ENCODE peak calls at places on chromosomes 3 and 15, in eight cellular contexts. E is CD4-positive, alpha-beta T cell; Y is left ventricle myocardium inferior; D is brain microvascular endothelial cell; C is A549; U is astrocyte; I is transverse colon; X is fibroblast of lung. P is an unnamed sample.

GRCh38 chr15:78925956-78926743 is 18.7 kb downstream of the CTSH start:
- DNase-seq in E (no peak), Y (no peak), D (no peak), C (no peak), U (no peak), I (no peak), X (no peak), P (no peak)

GRCh38 chr15:31265871-31266711 is 60.5 kb upstream of the KLF13 start:
- DNase-seq in E (peak; percentile 58), Y (peak; percentile 43), D (no peak), C (no peak), U (no peak), I (peak; percentile 73), X (no peak), P (no peak)

GRCh38 chr3:152198655-152199054 is 70.1 kb upstream of the MBNL1 start:
- DNase-seq in E (no peak), Y (no peak), D (no peak), C (no peak), U (no peak), I (no peak), X (no peak), P (no peak)

GRCh38 chr3:142117052-142117451 is 32.3 kb downstream of the TFDP2 start:
- DNase-seq in E (no peak), Y (no peak), D (no peak), C (no peak), U (peak; percentile 64), I (no peak), X (peak; percentile 76), P (peak; percentile 36)

GRCh38 chr3:186882881-186883685 is 40.6 kb downstream of the ADIPOQ start:
- DNase-seq in E (no peak), Y (no peak), D (peak; percentile 91), C (peak; percentile 61), U (peak; percentile 80), I (no peak), X (peak; percentile 86), P (peak; percentile 80)

GRCh38 chr3:153704115-153704514 is 417.1 kb upstream of the ARHGEF26 start:
- DNase-seq in E (no peak), Y (no peak), D (no peak), C (no peak), U (no peak), I (no peak), X (no peak), P (peak; percentile 1)

GRCh38 chr3:5021571-5022092 is 42.4 kb downstream of the BHLHE40 start:
- DNase-seq in E (no peak), Y (no peak), D (peak; percentile 64), C (peak; percentile 80), U (peak; percentile 76), I (no peak), X (peak; percentile 81), P (peak; percentile 60)

GRCh38 chr3:43893721-43894120 is 203.0 kb downstream of the ABHD5 start:
- DNase-seq in E (no peak), Y (no peak), D (no peak), C (peak; percentile 42), U (peak; percentile 20), I (no peak), X (peak; percentile 36), P (no peak)

GRCh38 chr3:162586591-162586990 is 1090.0 kb downstream of the OTOL1 start:
- DNase-seq in E (no peak), Y (no peak), D (peak; percentile 16), C (peak; percentile 48), U (no peak), I (no peak), X (no peak), P (no peak)

GRCh38 chr3:16252988-16253387 is 11.8 kb downstream of the DPH3 start:
- DNase-seq in E (no peak), Y (no peak), D (no peak), C (no peak), U (no peak), I (no peak), X (no peak), P (no peak)

GRCh38 chr3:166860217-166860616 is 519.9 kb downstream of the ZBBX start:
- DNase-seq in E (no peak), Y (no peak), D (no peak), C (no peak), U (no peak), I (no peak), X (no peak), P (no peak)

GRCh38 chr3:36907911-36908646 is 36.8 kb downstream of the TRANK1 start:
- DNase-seq in E (peak; percentile 52), Y (peak; percentile 41), D (peak; percentile 52), C (peak; percentile 66), U (peak; percentile 57), I (peak; percentile 86), X (peak; percentile 67), P (peak; percentile 23)

GRCh38 chr3:29554584-29554983 is 273.7 kb downstream of the RBMS3 start:
- DNase-seq in E (no peak), Y (no peak), D (no peak), C (no peak), U (no peak), I (no peak), X (no peak), P (no peak)

GRCh38 chr3:143998266-143998665 is 26.6 kb downstream of the DIPK2A start:
- DNase-seq in E (no peak), Y (no peak), D (peak; percentile 90), C (no peak), U (peak; percentile 92), I (peak; percentile 9), X (peak; percentile 92), P (no peak)

GRCh38 chr3:18035641-18036466 is 293.4 kb upstream of the TBC1D5 start:
- DNase-seq in E (no peak), Y (no peak), D (no peak), C (no peak), U (no peak), I (no peak), X (no peak), P (no peak)

GRCh38 chr3:13652728-13653127 is 103.8 kb downstream of the FBLN2 start:
- DNase-seq in E (no peak), Y (no peak), D (no peak), C (no peak), U (no peak), I (no peak), X (no peak), P (no peak)

GRCh38 chr3:37074178-37074577 is 80.9 kb downstream of the MLH1 start:
- DNase-seq in E (no peak), Y (no peak), D (peak; percentile 66), C (no peak), U (peak; percentile 90), I (no peak), X (peak; percentile 93), P (no peak)

GRCh38 chr3:1214928-1215327 is 122.1 kb downstream of the CNTN6 start:
- DNase-seq in E (no peak), Y (no peak), D (peak; percentile 4), C (no peak), U (peak; percentile 64), I (no peak), X (peak; percentile 74), P (no peak)

DNA sequence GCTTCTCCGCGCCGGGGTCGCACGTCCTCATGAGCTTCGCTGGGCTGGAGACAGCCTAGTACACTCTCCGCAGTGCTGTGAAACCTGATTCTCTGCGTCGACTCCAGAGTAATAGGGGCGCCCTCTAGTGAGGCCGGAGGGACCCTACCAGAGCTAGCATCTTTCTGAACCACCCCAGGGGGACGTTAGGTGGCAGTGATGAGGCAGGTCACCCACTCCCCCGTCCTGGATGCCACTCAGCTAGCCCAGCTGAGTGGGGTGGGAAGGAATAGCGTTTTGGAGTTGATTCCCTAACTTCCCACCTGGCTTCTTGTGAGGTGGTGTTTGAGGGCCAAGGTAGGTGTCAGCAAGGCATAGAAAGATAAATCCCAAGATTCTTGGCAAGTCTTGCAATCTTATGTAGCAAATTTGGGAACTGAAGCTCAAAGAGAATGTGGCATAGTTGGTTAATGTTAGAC is 4.0 kb downstream of the DUOXA2 start:
- DNase-seq in E (peak; percentile 78), Y (peak; percentile 83), D (peak; percentile 87), C (peak; percentile 75), U (peak; percentile 74), I (peak; percentile 89), X (peak; percentile 82), P (peak; percentile 95)
- H3K27ac ChIP-seq in E (no peak overlapping the region), Y (no peak overlapping the region), D (no peak overlapping the region), C (no peak overlapping the region), U (no peak overlapping the region), I (no peak overlapping the region), X (no peak overlapping the region), P (no peak overlapping the region)

GRCh38 chr3:12536423-12536822 is 8.9 kb downstream of the MKRN2OS start:
- DNase-seq in E (no peak), Y (no peak), D (no peak), C (no peak), U (no peak), I (no peak), X (no peak), P (no peak)

GRCh38 chr3:12544652-12545472 is 437 bp downstream of the MKRN2OS start:
- DNase-seq in E (no peak), Y (no peak), D (no peak), C (no peak), U (no peak), I (no peak), X (no peak), P (no peak)

GRCh38 chr3:12545473-12545791 is at the start of gene MKRN2OS:
- DNase-seq in E (no peak), Y (no peak), D (no peak), C (no peak), U (no peak), I (peak; percentile 81), X (no peak), P (peak; percentile 70)

DNA sequence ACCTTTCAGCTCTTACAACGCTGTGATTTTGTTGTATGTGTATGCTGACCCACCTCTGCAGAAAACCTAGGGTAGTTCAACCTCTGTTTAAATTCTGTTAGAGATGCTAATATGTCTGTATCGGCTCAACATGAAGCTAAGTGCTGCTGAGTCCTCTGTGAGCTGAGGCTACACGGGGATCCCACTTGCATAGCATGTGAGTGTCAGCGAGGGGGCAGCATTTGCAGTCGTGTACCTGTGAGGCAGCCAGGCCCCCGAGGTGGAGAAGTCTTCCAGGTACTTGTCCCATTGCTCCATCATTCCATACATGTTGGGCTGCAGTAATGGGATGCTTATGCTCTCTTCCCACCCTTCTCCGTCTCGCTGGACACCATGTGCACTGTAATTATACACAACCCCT is 3.7 kb downstream of the MKRN2OS start:
- DNase-seq in E (no peak), Y (no peak), D (no peak), C (no peak), U (no peak), I (no peak), X (no peak), P (no peak)
- TF ChIP-seq CTCF in E (no peak), Y (peak; percentile 50), D (peak; percentile 40), C (no peak), U (no peak), I (no peak), X (no peak), P (no peak)

GRCh38 chr15:87703238-87704111 is 553.1 kb downstream of the NTRK3 start:
- DNase-seq in E (no peak), Y (no peak), D (no peak), C (no peak), U (no peak), I (no peak), X (no peak), P (no peak)
- H3K27ac ChIP-seq in E (no peak overlapping the region), Y (no peak overlapping the region), D (no peak overlapping the region), C (no peak overlapping the region), U (no peak overlapping the region), I (no peak overlapping the region), X (no peak overlapping the region), P (no peak overlapping the region)

DNA sequence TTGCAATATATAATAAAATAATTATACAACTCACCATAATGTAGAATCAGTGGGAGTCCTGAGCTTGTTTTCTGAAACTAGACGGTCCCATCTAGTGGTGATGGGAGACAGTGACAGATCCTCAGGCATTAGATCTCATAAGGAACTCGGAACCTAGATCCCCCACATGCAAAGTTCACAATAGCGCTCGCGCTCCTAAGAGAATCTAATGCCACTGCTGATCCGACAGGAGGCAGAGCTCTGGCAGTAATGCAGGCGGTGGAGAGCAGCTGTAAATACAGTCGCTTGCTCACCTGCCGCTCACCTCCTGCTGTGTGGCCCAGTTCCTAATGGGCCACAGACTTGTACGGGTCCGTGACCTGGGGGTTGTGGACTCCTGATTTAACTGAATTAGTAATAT is 87.8 kb downstream of the P3H2 start:
- DNase-seq in E (no peak), Y (no peak), D (no peak), C (no peak), U (no peak), I (no peak), X (no peak), P (no peak)
- TF ChIP-seq CTCF in E (no peak), Y (no peak), D (peak; percentile 21), C (no peak), U (no peak), I (no peak), X (no peak), P (no peak)